ENCODE peak calls at places on chromosomes 3 and 15, in eight cellular contexts. S is spleen, P is transverse colon, Z is sigmoid colon, F is HCT116, X is H1, L is GM12891, T is prostate gland. C is an unnamed sample.
A peak's percentile ranks its signal among the peaks of the same experiment; 100 is the strongest.

GRCh38 chr3:114557791-114558190 is 264.0 kb downstream of the TIGIT start:
- DNase-seq in S (no peak), L (no peak), X (no peak), Z (no peak), P (no peak), F (no peak), T (no peak), C (no peak)

GRCh38 chr3:142929109-142929508 is 34.4 kb downstream of the PAQR9 start:
- DNase-seq in F (peak; percentile 62), S (no peak), X (no peak), T (no peak), L (no peak), Z (no peak), P (peak; percentile 65), C (peak; percentile 53)

GRCh38 chr3:100260685-100261480 is at the start of gene TBC1D23:
- DNase-seq in S (peak; percentile 100), X (peak; percentile 98), F (peak; percentile 99), L (peak; percentile 86), Z (peak; percentile 100), T (peak; percentile 98), P (peak; percentile 98), C (peak; percentile 97)

GRCh38 chr3:48982016-48982415 is 8.0 kb upstream of the P4HTM start:
- DNase-seq in T (no peak), P (no peak), S (no peak), F (no peak), L (no peak), X (no peak), Z (no peak), C (no peak)

GRCh38 chr3:59424268-59425010 is 374.6 kb upstream of the CFAP20DC start:
- DNase-seq in Z (no peak), P (no peak), S (no peak), X (no peak), T (no peak), L (no peak), F (no peak), C (no peak)

GRCh38 chr3:16181361-16181760 is 6.9 kb downstream of the GALNT15 start:
- DNase-seq in F (no peak), P (peak; percentile 50), Z (peak; percentile 94), S (no peak), L (no peak), T (no peak), X (no peak), C (peak; percentile 29)

GRCh38 chr3:172280406-172281051 is 167.7 kb downstream of the GHSR start:
- DNase-seq in L (no peak), F (no peak), S (no peak), Z (no peak), T (no peak), X (no peak), P (no peak), C (no peak)

GRCh38 chr3:141391298-141392017 is 23.2 kb downstream of the ZBTB38 start:
- DNase-seq in L (no peak), Z (no peak), X (no peak), S (no peak), F (no peak), T (no peak), P (no peak), C (no peak)

GRCh38 chr3:59185586-59186381 is 136.0 kb upstream of the CFAP20DC start:
- DNase-seq in L (no peak), Z (no peak), P (no peak), T (no peak), F (no peak), S (no peak), X (no peak), C (no peak)

GRCh38 chr3:156826896-156827882 is 1.0 kb downstream of the LEKR1 start:
- DNase-seq in S (no peak), T (no peak), Z (no peak), F (no peak), X (no peak), P (no peak), L (no peak), C (no peak)

GRCh38 chr15:85073556-85074194 is 92.0 kb downstream of the PDE8A start:
- DNase-seq in L (no peak), X (no peak), Z (no peak), F (no peak), S (no peak), P (no peak), T (no peak), C (no peak)

GRCh38 chr15:53625260-53625659 is 134.2 kb downstream of the WDR72 start:
- DNase-seq in L (no peak), T (no peak), Z (no peak), S (no peak), X (peak; percentile 46), F (no peak), P (no peak), C (no peak)

GRCh38 chr3:39291903-39292329 is 12.1 kb upstream of the CX3CR1 start:
- DNase-seq in X (peak; percentile 39), F (peak; percentile 44), S (peak; percentile 88), T (peak; percentile 37), Z (peak; percentile 77), L (no peak), P (peak; percentile 79), C (peak; percentile 73)

GRCh38 chr15:66165856-66166255 is 87.7 kb downstream of the MEGF11 start:
- DNase-seq in P (no peak), Z (no peak), T (no peak), F (no peak), X (no peak), L (no peak), S (no peak), C (no peak)
- TF ChIP-seq POLR2AphosphoS5 in P (no peak), Z (no peak), T (no peak), F (no peak), X (no peak), L (no peak), S (no peak), C (no peak)

GRCh38 chr3:45441570-45442313 is 53.4 kb downstream of the LARS2 start:
- DNase-seq in L (no peak), S (no peak), P (no peak), Z (no peak), T (no peak), F (no peak), X (no peak), C (no peak)

GRCh38 chr3:45443459-45443858 is 55.1 kb downstream of the LARS2 start:
- DNase-seq in X (no peak), T (no peak), S (no peak), Z (no peak), F (no peak), P (no peak), L (no peak), C (no peak)

GRCh38 chr3:45440562-45440961 is 52.2 kb downstream of the LARS2 start:
- DNase-seq in T (no peak), P (no peak), X (no peak), Z (no peak), F (no peak), L (no peak), S (no peak), C (no peak)

GRCh38 chr3:45446706-45447105 is 58.3 kb downstream of the LARS2 start:
- DNase-seq in X (no peak), F (no peak), T (no peak), L (no peak), S (no peak), Z (no peak), P (no peak), C (no peak)

GRCh38 chr3:45442679-45443214 is 54.4 kb downstream of the LARS2 start:
- DNase-seq in P (no peak), X (no peak), S (no peak), L (no peak), Z (no peak), F (no peak), T (no peak), C (no peak)
- TF ChIP-seq POLR2A in P (no peak), X (no peak), S (no peak), L (no peak), Z (no peak), F (no peak), T (no peak), C (no peak)

GRCh38 chr15:37099321-37100108 is 834 bp downstream of the MEIS2 start:
- DNase-seq in X (no peak), F (peak; percentile 16), T (no peak), Z (peak; percentile 81), S (no peak), L (no peak), P (no peak), C (no peak)
- TF ChIP-seq POLR2AphosphoS5 in X (no peak), F (no peak), T (no peak), Z (no peak), S (no peak), L (no peak), P (no peak), C (no peak)

DNA sequence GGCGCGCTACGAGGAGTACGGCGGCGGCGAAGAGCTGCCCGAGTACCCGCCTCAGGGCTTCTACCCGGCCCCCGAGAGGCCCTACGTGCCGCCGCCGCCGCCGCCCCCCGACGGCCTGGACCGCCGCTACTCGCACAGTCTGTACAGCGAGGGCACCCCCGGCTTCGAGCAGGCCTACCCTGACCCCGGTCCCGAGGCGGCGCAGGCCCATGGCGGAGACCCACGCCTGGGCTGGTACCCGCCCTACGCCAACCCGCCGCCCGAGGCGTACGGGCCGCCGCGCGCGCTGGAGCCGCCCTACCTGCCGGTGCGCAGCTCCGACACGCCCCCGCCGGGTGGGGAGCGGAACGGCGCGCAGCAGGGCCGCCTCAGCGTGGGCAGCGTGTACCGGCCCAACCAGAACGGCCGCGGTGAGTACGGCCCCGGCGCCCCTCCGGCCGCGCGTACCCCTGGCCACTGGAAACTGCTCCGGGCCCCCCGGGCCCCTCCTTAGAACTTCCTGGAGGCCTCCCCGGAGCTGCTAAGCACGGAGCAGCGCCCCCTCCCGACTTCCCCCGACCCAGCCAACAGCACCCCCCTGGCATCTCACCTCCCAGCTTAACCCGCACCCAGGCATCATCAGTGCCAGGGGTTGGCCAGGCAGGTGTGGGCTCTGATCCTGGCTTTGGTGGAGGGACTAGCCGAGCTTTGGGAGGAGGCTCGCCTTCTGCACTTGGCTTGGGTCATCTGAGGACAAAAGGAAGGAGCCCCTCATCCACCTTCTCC is 1.4 kb downstream of the LOXL1 start:
- DNase-seq in L (peak; percentile 72), F (peak; percentile 15), P (peak; percentile 70), T (peak; percentile 55), X (no peak), Z (no peak), S (peak; percentile 95), C (peak; percentile 82)
- TF ChIP-seq POLR2A in L (no peak), F (peak; percentile 49), P (no peak), T (peak; percentile 27), X (no peak), Z (no peak), S (no peak), C (no peak)

GRCh38 chr3:194736277-194736895 is 50.7 kb downstream of the FAM43A start:
- DNase-seq in S (no peak), F (no peak), Z (no peak), P (no peak), X (no peak), T (no peak), L (no peak), C (no peak)
- TF ChIP-seq POLR2AphosphoS5 in S (no peak), F (no peak), Z (no peak), P (no peak), X (no peak), T (no peak), L (no peak), C (no peak)

GRCh38 chr3:15044311-15044710 is 20.8 kb downstream of the MRPS25 start:
- DNase-seq in S (no peak), Z (no peak), X (no peak), T (no peak), P (no peak), F (no peak), L (no peak), C (no peak)
- TF ChIP-seq POLR2A in S (no peak), Z (no peak), X (no peak), T (no peak), P (no peak), F (no peak), L (no peak), C (no peak)

GRCh38 chr3:65908588-65908987 is 130.1 kb downstream of the MAGI1 start:
- DNase-seq in S (no peak), F (no peak), P (no peak), Z (no peak), L (no peak), T (no peak), X (no peak), C (no peak)
- TF ChIP-seq POLR2AphosphoS5 in S (no peak), F (no peak), P (no peak), Z (no peak), L (no peak), T (no peak), X (no peak), C (no peak)

C was measured in stomach.